ENCODE peak calls at places on chromosomes 5 and 9, in five cellular contexts. I, J, E, R and G are unnamed samples.

GRCh38 chr5:125422342-125422741 is 675.9 kb upstream of the ZNF608 start:
- DNase-seq in I (no peak), J (no peak), E (no peak), R (no peak), G (no peak)

GRCh38 chr5:52674815-52675545 is 112.7 kb upstream of the ITGA1 start:
- DNase-seq in I (no peak), J (no peak), E (no peak), R (no peak), G (no peak)

GRCh38 chr9:18829858-18830257 is 203.2 kb downstream of the SAXO1 start:
- DNase-seq in I (no peak), J (no peak), E (no peak), R (no peak), G (no peak)

GRCh38 chr5:55675119-55675518 is 37.0 kb downstream of the SLC38A9 start:
- DNase-seq in I (no peak), J (no peak), E (no peak), R (no peak), G (no peak)

GRCh38 chr5:138635268-138635667 is 60.1 kb upstream of the HSPA9 start:
- DNase-seq in I (peak; percentile 37), J (no peak), E (no peak), R (no peak), G (no peak)

GRCh38 chr5:168409601-168410458 is 76.4 kb upstream of the RARS1 start:
- DNase-seq in I (no peak), J (peak; percentile 81), E (no peak), R (no peak), G (no peak)

GRCh38 chr5:102743900-102744299 is 11.2 kb upstream of the PAM start:
- DNase-seq in I (no peak), J (no peak), E (no peak), R (no peak), G (no peak)

GRCh38 chr5:109819878-109820277 is 130.2 kb downstream of the MAN2A1 start:
- DNase-seq in I (no peak), J (no peak), E (no peak), R (no peak), G (no peak)

GRCh38 chr9:111099199-111100005 is 61.1 kb upstream of the LPAR1 start:
- DNase-seq in I (no peak), J (no peak), E (no peak), R (no peak), G (no peak)

GRCh38 chr5:146744358-146744757 is 134.2 kb downstream of the PPP2R2B start:
- DNase-seq in I (no peak), J (no peak), E (no peak), R (no peak), G (no peak)

GRCh38 chr9:33044677-33045282 is 19.7 kb downstream of the DNAJA1 start:
- DNase-seq in I (peak; percentile 67), J (no peak), E (no peak), R (no peak), G (no peak)

GRCh38 chr5:169904059-169904458 is 76.2 kb downstream of the INSYN2B start:
- DNase-seq in I (no peak), J (no peak), E (no peak), R (no peak), G (no peak)

GRCh38 chr5:75734913-75735789 is 17.9 kb upstream of the POC5 start:
- DNase-seq in I (peak; percentile 47), J (peak; percentile 3), E (no peak), R (no peak), G (no peak)

GRCh38 chr5:159435855-159436254 is 105.6 kb upstream of the IL12B start:
- DNase-seq in I (no peak), J (no peak), E (no peak), R (no peak), G (no peak)

GRCh38 chr5:172903790-172904189 is 55.4 kb upstream of the RPL26L1 start:
- DNase-seq in I (peak; percentile 61), J (peak; percentile 7), E (peak; percentile 89), R (no peak), G (no peak)

GRCh38 chr5:2223303-2223702 is 340.6 kb upstream of the IRX4 start:
- DNase-seq in I (no peak), J (no peak), E (no peak), R (no peak), G (no peak)

GRCh38 chr5:78899922-78900362 is 85.2 kb downstream of the ARSB start:
- DNase-seq in I (peak; percentile 52), J (peak; percentile 44), E (no peak), R (no peak), G (no peak)

GRCh38 chr9:120905794-120906248 is 20.8 kb downstream of the TRAF1 start:
- DNase-seq in I (no peak), J (no peak), E (no peak), R (no peak), G (no peak)

GRCh38 chr9:16207161-16207560 is 654.3 kb downstream of the CCDC171 start:
- DNase-seq in I (no peak), J (no peak), E (no peak), R (peak; percentile 64), G (peak; percentile 30)

GRCh38 chr9:589723-590122 is 251.8 kb upstream of the DMRT1 start:
- DNase-seq in I (no peak), J (no peak), E (peak; percentile 26), R (no peak), G (no peak)

GRCh38 chr5:73818357-73818756 is 192.4 kb downstream of the ARHGEF28 start:
- DNase-seq in I (no peak), J (no peak), E (peak; percentile 92), R (no peak), G (no peak)

GRCh38 chr5:7844901-7845300 is 6.0 kb downstream of the CFAP90 start:
- DNase-seq in I (no peak), J (no peak), E (no peak), R (no peak), G (no peak)

GRCh38 chr5:84384604-84385575 is at the start of gene EDIL3:
- DNase-seq in I (peak; percentile 64), J (no peak), E (no peak), R (no peak), G (peak; percentile 1)

GRCh38 chr5:71830626-71831539 is 111.8 kb downstream of the CARTPT start:
- DNase-seq in I (peak; percentile 32), J (no peak), E (peak; percentile 65), R (peak; percentile 83), G (no peak)

GRCh38 chr5:94388773-94389514 is 229.5 kb downstream of the KIAA0825 start:
- DNase-seq in I (no peak), J (no peak), E (no peak), R (no peak), G (no peak)

GRCh38 chr9:72925126-72925810 is 27.6 kb downstream of the ALDH1A1 start:
- DNase-seq in I (no peak), J (no peak), E (no peak), R (no peak), G (no peak)

GRCh38 chr5:114924784-114925183 is 244.9 kb downstream of the TRIM36 start:
- DNase-seq in I (no peak), J (no peak), E (no peak), R (no peak), G (no peak)

GRCh38 chr5:115494570-115495289 is 49.8 kb downstream of the FEM1C start:
- DNase-seq in I (no peak), J (no peak), E (no peak), R (no peak), G (peak; percentile 53)

GRCh38 chr9:86562691-86563090 is 208.5 kb upstream of the TUT7 start:
- DNase-seq in I (no peak), J (no peak), E (no peak), R (no peak), G (no peak)
- H3K4me3 ChIP-seq in I (no peak overlapping the region), J (no peak overlapping the region), E (no peak overlapping the region), R (no peak overlapping the region), G (no peak overlapping the region)

GRCh38 chr5:140877262-140877581 is 2.1 kb downstream of the PCDHA12 start:
- DNase-seq in I (no peak), J (no peak), E (no peak), R (no peak), G (no peak)

GRCh38 chr5:140870221-140871201 is 1.8 kb downstream of the PCDHA11 start:
- DNase-seq in I (no peak), J (no peak), E (no peak), R (no peak), G (no peak)

GRCh38 chr5:140869555-140869886 is 764 bp downstream of the PCDHA11 start:
- DNase-seq in I (no peak), J (peak; percentile 10), E (no peak), R (no peak), G (no peak)

DNA sequence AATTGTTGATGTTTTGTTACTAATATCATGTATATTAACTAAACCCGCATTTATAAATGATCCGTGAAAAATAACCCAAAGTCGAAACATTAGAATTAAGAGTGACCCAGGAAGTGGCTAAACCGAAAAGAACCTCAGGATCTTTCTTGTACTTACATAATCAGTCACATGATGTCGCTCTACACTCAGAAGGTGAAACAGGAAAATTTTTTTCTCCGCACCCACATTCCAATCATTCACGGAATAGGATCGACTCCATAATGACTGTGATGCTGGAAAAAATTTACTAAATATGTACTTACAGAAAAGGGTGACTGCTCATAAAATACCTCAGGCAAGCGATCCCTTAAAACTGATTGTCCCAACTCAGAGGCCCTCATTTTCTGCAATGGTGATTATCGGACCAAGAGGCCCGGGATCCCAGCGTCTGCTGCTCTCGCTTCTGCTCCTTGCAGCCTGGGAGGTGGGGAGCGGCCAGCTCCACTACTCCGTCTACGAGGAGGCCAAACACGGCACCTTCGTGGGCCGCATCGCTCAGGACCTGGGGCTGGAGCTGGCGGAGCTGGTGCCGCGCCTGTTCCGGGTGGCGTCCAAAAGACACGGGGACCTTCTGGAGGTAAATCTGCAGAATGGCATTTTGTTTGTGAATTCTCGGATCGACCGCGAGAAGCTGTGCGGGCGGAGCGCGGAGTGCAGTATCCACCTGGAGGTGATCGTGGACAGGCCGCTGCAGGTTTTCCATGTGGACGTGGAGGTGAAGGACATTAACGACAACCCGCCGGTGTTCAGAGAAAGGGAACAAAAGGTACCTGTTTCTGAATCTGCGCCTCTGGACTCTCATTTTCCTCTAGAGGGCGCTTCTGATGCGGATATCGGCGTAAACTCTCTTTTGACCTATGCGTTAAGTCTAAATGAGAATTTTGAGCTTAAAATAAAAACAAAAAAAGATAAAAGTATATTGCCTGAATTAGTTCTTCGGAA is at the start of gene PCDHA12:
- DNase-seq in I (no peak), J (no peak), E (no peak), R (no peak), G (no peak)
- H3K4me3 ChIP-seq in I (no peak within 1 kb of the TSS), J (no peak within 1 kb of the TSS), E (no peak within 1 kb of the TSS), R (no peak within 1 kb of the TSS), G (no peak within 1 kb of the TSS)

DNA sequence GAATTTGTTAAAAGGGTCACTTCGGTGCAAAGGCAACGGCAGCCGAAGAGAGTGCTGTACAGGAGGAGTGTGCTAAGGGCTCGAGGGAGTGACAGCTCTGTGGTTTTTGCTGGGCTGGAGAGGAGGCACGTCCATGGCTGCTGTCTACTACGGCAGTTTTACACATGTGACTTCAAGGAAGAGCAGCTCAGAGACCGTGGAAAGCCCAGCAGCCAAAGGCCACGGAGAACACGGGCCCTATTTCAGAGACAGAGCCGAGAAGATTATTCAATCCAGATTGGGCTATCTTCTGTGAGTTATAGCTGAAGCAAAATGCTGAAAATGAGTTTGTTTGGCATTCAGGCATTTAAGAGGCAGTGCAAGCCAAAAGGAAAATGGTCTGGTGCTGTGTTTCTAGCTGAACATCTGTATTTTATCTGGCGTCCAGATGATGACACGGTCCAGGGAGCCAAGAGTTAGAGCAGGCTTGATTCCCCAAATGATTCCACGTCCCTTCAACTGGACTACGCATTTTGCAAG is 96.4 kb downstream of the RFK start:
- DNase-seq in I (no peak), J (no peak), E (no peak), R (peak; percentile 59), G (no peak)
- H3K4me3 ChIP-seq in I (no peak overlapping the region), J (no peak overlapping the region), E (no peak overlapping the region), R (no peak overlapping the region), G (no peak overlapping the region)

GRCh38 chr5:99694884-99695283 is 766.1 kb upstream of the CHD1 start:
- DNase-seq in I (no peak), J (no peak), E (no peak), R (peak; percentile 12), G (no peak)
- H3K4me3 ChIP-seq in I (no peak overlapping the region), J (no peak overlapping the region), E (no peak overlapping the region), R (no peak overlapping the region), G (no peak overlapping the region)